ENCODE peak calls at places on chromosomes 4 and X, in ten cellular contexts. One of them, this sample, is unnamed.

GRCh38 chr4:98838977-98839618 is 89.8 kb downstream of the EIF4E start:
- DNase-seq in K562: peak; percentile 24
- DNase-seq in ovary: no peak
- DNase-seq in suprapubic skin: no peak
- DNase-seq in HepG2: no peak
- DNase-seq in upper lobe of left lung: no peak
- DNase-seq in tibial nerve: no peak
- DNase-seq in stomach: no peak
- DNase-seq in A549: no peak
- DNase-seq in transverse colon: no peak
- DNase-seq in this sample: peak; percentile 29

GRCh38 chr4:1842993-1843448 is 12.9 kb downstream of the LETM1 start:
- DNase-seq in ovary: peak; percentile 30
- DNase-seq in upper lobe of left lung: no peak
- DNase-seq in stomach: no peak
- DNase-seq in A549: no peak
- DNase-seq in HepG2: no peak
- DNase-seq in transverse colon: no peak
- DNase-seq in K562: no peak
- DNase-seq in tibial nerve: no peak
- DNase-seq in suprapubic skin: no peak
- DNase-seq in this sample: no peak

GRCh38 chr4:176256921-176257320 is 12.1 kb downstream of the ASB5 start:
- DNase-seq in suprapubic skin: no peak
- DNase-seq in ovary: no peak
- DNase-seq in transverse colon: no peak
- DNase-seq in tibial nerve: no peak
- DNase-seq in stomach: no peak
- DNase-seq in HepG2: no peak
- DNase-seq in upper lobe of left lung: no peak
- DNase-seq in A549: no peak
- DNase-seq in K562: no peak
- DNase-seq in this sample: no peak

GRCh38 chr4:77052352-77052751 is 23.4 kb downstream of the CCNI start:
- DNase-seq in stomach: peak; percentile 64
- DNase-seq in transverse colon: peak; percentile 71
- DNase-seq in K562: peak; percentile 52
- DNase-seq in tibial nerve: no peak
- DNase-seq in ovary: no peak
- DNase-seq in suprapubic skin: no peak
- DNase-seq in A549: peak; percentile 38
- DNase-seq in upper lobe of left lung: peak; percentile 34
- DNase-seq in HepG2: peak; percentile 35
- DNase-seq in this sample: no peak

GRCh38 chrX:136204571-136204970 is 46.6 kb downstream of the MAP7D3 start:
- DNase-seq in A549: peak; percentile 61
- DNase-seq in suprapubic skin: peak; percentile 76
- DNase-seq in tibial nerve: no peak
- DNase-seq in K562: no peak
- DNase-seq in upper lobe of left lung: no peak
- DNase-seq in transverse colon: peak; percentile 62
- DNase-seq in HepG2: no peak
- DNase-seq in ovary: no peak
- DNase-seq in stomach: no peak
- DNase-seq in this sample: no peak

GRCh38 chrX:131802836-131803626 is 220.1 kb upstream of the STK26 start:
- DNase-seq in tibial nerve: no peak
- DNase-seq in HepG2: no peak
- DNase-seq in suprapubic skin: no peak
- DNase-seq in upper lobe of left lung: peak; percentile 65
- DNase-seq in A549: peak; percentile 69
- DNase-seq in stomach: peak; percentile 78
- DNase-seq in transverse colon: peak; percentile 84
- DNase-seq in ovary: peak; percentile 83
- DNase-seq in K562: peak; percentile 38
- DNase-seq in this sample: no peak

GRCh38 chrX:115177941-115178340 is 11.3 kb upstream of the RBMXL3 start:
- DNase-seq in K562: no peak
- DNase-seq in upper lobe of left lung: no peak
- DNase-seq in transverse colon: no peak
- DNase-seq in stomach: no peak
- DNase-seq in A549: no peak
- DNase-seq in tibial nerve: no peak
- DNase-seq in suprapubic skin: no peak
- DNase-seq in HepG2: no peak
- DNase-seq in ovary: no peak
- DNase-seq in this sample: no peak

GRCh38 chr4:38871593-38871992 is 4.0 kb downstream of the FAM114A1 start:
- DNase-seq in A549: no peak
- DNase-seq in upper lobe of left lung: no peak
- DNase-seq in stomach: no peak
- DNase-seq in transverse colon: no peak
- DNase-seq in tibial nerve: no peak
- DNase-seq in K562: no peak
- DNase-seq in HepG2: no peak
- DNase-seq in suprapubic skin: no peak
- DNase-seq in ovary: no peak
- DNase-seq in this sample: no peak

GRCh38 chr4:24063771-24064170 is 173.9 kb upstream of the PPARGC1A start:
- DNase-seq in stomach: no peak
- DNase-seq in ovary: no peak
- DNase-seq in HepG2: no peak
- DNase-seq in A549: no peak
- DNase-seq in K562: no peak
- DNase-seq in upper lobe of left lung: no peak
- DNase-seq in tibial nerve: no peak
- DNase-seq in transverse colon: no peak
- DNase-seq in suprapubic skin: no peak
- DNase-seq in this sample: no peak

GRCh38 chr4:98557497-98557896 is 100.9 kb downstream of the TSPAN5 start:
- DNase-seq in stomach: no peak
- DNase-seq in HepG2: no peak
- DNase-seq in tibial nerve: no peak
- DNase-seq in ovary: no peak
- DNase-seq in transverse colon: no peak
- DNase-seq in K562: no peak
- DNase-seq in suprapubic skin: no peak
- DNase-seq in A549: peak; percentile 52
- DNase-seq in upper lobe of left lung: peak; percentile 44
- DNase-seq in this sample: no peak

GRCh38 chr4:112732142-112732541 is 95.2 kb downstream of the LARP7 start:
- DNase-seq in A549: no peak
- DNase-seq in ovary: no peak
- DNase-seq in HepG2: no peak
- DNase-seq in tibial nerve: no peak
- DNase-seq in stomach: no peak
- DNase-seq in transverse colon: no peak
- DNase-seq in suprapubic skin: no peak
- DNase-seq in K562: no peak
- DNase-seq in upper lobe of left lung: no peak
- DNase-seq in this sample: peak; percentile 4

GRCh38 chrX:103879339-103879738 is 47.3 kb upstream of the RAB9B start:
- DNase-seq in A549: no peak
- DNase-seq in stomach: no peak
- DNase-seq in ovary: no peak
- DNase-seq in K562: no peak
- DNase-seq in tibial nerve: no peak
- DNase-seq in suprapubic skin: no peak
- DNase-seq in HepG2: no peak
- DNase-seq in transverse colon: no peak
- DNase-seq in upper lobe of left lung: no peak
- DNase-seq in this sample: no peak

GRCh38 chr4:80156410-80156809 is 40.9 kb upstream of the PRDM8 start:
- DNase-seq in transverse colon: no peak
- DNase-seq in ovary: no peak
- DNase-seq in stomach: no peak
- DNase-seq in K562: no peak
- DNase-seq in suprapubic skin: no peak
- DNase-seq in upper lobe of left lung: no peak
- DNase-seq in HepG2: no peak
- DNase-seq in A549: no peak
- DNase-seq in tibial nerve: no peak
- DNase-seq in this sample: no peak

GRCh38 chrX:34656467-34656841 is 631 bp downstream of the TMEM47 start:
- DNase-seq in upper lobe of left lung: no peak
- DNase-seq in ovary: peak; percentile 16
- DNase-seq in stomach: no peak
- DNase-seq in K562: no peak
- DNase-seq in suprapubic skin: peak; percentile 59
- DNase-seq in A549: no peak
- DNase-seq in tibial nerve: no peak
- DNase-seq in transverse colon: no peak
- DNase-seq in HepG2: no peak
- DNase-seq in this sample: no peak

GRCh38 chr4:174222266-174222872 is 61.1 kb downstream of the FBXO8 start:
- DNase-seq in tibial nerve: no peak
- DNase-seq in upper lobe of left lung: no peak
- DNase-seq in A549: peak; percentile 28
- DNase-seq in transverse colon: no peak
- DNase-seq in K562: no peak
- DNase-seq in stomach: no peak
- DNase-seq in HepG2: peak; percentile 16
- DNase-seq in suprapubic skin: no peak
- DNase-seq in ovary: no peak
- DNase-seq in this sample: no peak

GRCh38 chr4:174224550-174224949 is 58.9 kb downstream of the FBXO8 start:
- DNase-seq in K562: no peak
- DNase-seq in HepG2: no peak
- DNase-seq in A549: no peak
- DNase-seq in stomach: no peak
- DNase-seq in suprapubic skin: no peak
- DNase-seq in ovary: no peak
- DNase-seq in tibial nerve: no peak
- DNase-seq in transverse colon: no peak
- DNase-seq in upper lobe of left lung: no peak
- DNase-seq in this sample: no peak

GRCh38 chr4:174228988-174229387 is 54.5 kb downstream of the FBXO8 start:
- DNase-seq in stomach: no peak
- DNase-seq in A549: no peak
- DNase-seq in suprapubic skin: no peak
- DNase-seq in ovary: no peak
- DNase-seq in K562: no peak
- DNase-seq in tibial nerve: no peak
- DNase-seq in transverse colon: no peak
- DNase-seq in upper lobe of left lung: no peak
- DNase-seq in HepG2: no peak
- DNase-seq in this sample: no peak

GRCh38 chr4:174230148-174230547 is 53.3 kb downstream of the FBXO8 start:
- DNase-seq in K562: no peak
- DNase-seq in HepG2: no peak
- DNase-seq in upper lobe of left lung: no peak
- DNase-seq in transverse colon: no peak
- DNase-seq in ovary: no peak
- DNase-seq in stomach: no peak
- DNase-seq in suprapubic skin: no peak
- DNase-seq in A549: no peak
- DNase-seq in tibial nerve: no peak
- DNase-seq in this sample: no peak

GRCh38 chr4:174225247-174226054 is 58.0 kb downstream of the FBXO8 start:
- DNase-seq in upper lobe of left lung: no peak
- DNase-seq in suprapubic skin: no peak
- DNase-seq in K562: no peak
- DNase-seq in ovary: no peak
- DNase-seq in stomach: no peak
- DNase-seq in transverse colon: no peak
- DNase-seq in tibial nerve: no peak
- DNase-seq in A549: no peak
- DNase-seq in HepG2: no peak
- DNase-seq in this sample: no peak
- TF ChIP-seq POLR2A in upper lobe of left lung: no peak
- TF ChIP-seq POLR2A in suprapubic skin: no peak
- TF ChIP-seq POLR2A in K562: no peak
- TF ChIP-seq POLR2A in ovary: no peak
- TF ChIP-seq POLR2A in stomach: no peak
- TF ChIP-seq POLR2A in transverse colon: no peak
- TF ChIP-seq POLR2A in tibial nerve: no peak
- TF ChIP-seq POLR2A in A549: no peak
- TF ChIP-seq POLR2A in HepG2: no peak
- TF ChIP-seq POLR2A in this sample: no peak

DNA sequence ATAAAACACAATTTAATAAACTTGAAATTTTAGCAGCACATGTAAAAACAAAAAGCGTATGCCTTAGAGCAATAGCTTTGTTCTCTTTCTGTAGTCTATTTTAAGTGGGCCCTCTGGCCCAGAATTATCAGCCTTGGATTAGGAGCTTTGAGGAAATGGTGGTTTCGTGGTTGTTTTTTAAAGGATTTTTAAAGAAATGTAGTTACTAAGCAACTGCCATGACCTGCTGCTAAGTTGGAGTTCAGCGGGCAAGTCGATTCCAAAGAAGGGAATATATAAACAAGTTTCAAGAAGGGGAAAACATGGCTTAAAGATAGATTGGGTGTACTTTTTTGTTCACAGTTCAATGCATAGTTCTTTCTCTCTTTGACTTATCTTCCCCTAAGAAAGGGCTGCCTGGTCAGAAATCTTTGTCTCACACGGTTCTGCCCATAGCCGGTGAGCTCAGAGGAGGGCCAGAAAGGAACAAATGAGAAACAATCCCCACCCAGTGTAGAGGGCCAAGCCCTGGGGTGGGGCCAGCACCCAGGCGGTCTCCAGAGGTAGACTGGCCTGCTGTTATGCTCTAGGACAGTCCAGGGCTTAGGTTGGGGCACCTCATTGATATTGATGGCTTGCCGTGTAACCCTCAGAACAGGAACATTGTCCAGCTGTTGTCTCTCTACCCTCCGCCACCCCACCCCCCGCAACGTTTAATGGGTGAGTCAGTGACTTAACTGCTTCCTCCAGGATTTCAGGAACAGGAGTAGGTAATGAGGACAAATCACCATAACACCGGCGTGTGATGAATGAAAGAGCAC is 32.5 kb downstream of the DLG3 start:
- DNase-seq in HepG2: no peak
- DNase-seq in upper lobe of left lung: peak; percentile 42
- DNase-seq in A549: peak; percentile 53
- DNase-seq in suprapubic skin: no peak
- DNase-seq in stomach: peak; percentile 39
- DNase-seq in tibial nerve: no peak
- DNase-seq in K562: no peak
- DNase-seq in ovary: peak; percentile 54
- DNase-seq in transverse colon: peak; percentile 78
- DNase-seq in this sample: no peak
- TF ChIP-seq EP300 in HepG2: no peak
- TF ChIP-seq EP300 in upper lobe of left lung: no peak
- TF ChIP-seq EP300 in A549: no peak
- TF ChIP-seq EP300 in suprapubic skin: no peak
- TF ChIP-seq EP300 in stomach: no peak
- TF ChIP-seq EP300 in tibial nerve: no peak
- TF ChIP-seq EP300 in K562: no peak
- TF ChIP-seq EP300 in ovary: no peak
- TF ChIP-seq EP300 in transverse colon: no peak
- TF ChIP-seq EP300 in this sample: no peak

GRCh38 chrX:68498508-68499379 is at the start of gene YIPF6:
- DNase-seq in A549: peak; percentile 85
- DNase-seq in stomach: peak; percentile 79
- DNase-seq in HepG2: peak; percentile 55
- DNase-seq in K562: peak; percentile 74
- DNase-seq in tibial nerve: peak; percentile 47
- DNase-seq in suprapubic skin: peak; percentile 85
- DNase-seq in ovary: peak; percentile 71
- DNase-seq in transverse colon: peak; percentile 83
- DNase-seq in upper lobe of left lung: peak; percentile 79
- DNase-seq in this sample: peak; percentile 88
- TF ChIP-seq POLR2A in A549: peak; percentile 97
- TF ChIP-seq POLR2A in stomach: no peak
- TF ChIP-seq POLR2A in HepG2: peak; percentile 94
- TF ChIP-seq POLR2A in K562: peak; percentile 97
- TF ChIP-seq POLR2A in tibial nerve: peak; percentile 46
- TF ChIP-seq POLR2A in suprapubic skin: peak; percentile 80
- TF ChIP-seq POLR2A in ovary: peak; percentile 72
- TF ChIP-seq POLR2A in transverse colon: peak; percentile 87
- TF ChIP-seq POLR2A in upper lobe of left lung: peak; percentile 66
- TF ChIP-seq POLR2A in this sample: peak; percentile 28

GRCh38 chr4:141016117-141016798 is 117.0 kb downstream of the RNF150 start:
- DNase-seq in HepG2: no peak
- DNase-seq in tibial nerve: no peak
- DNase-seq in stomach: no peak
- DNase-seq in K562: no peak
- DNase-seq in suprapubic skin: no peak
- DNase-seq in ovary: no peak
- DNase-seq in transverse colon: no peak
- DNase-seq in A549: no peak
- DNase-seq in upper lobe of left lung: no peak
- DNase-seq in this sample: no peak
- TF ChIP-seq EP300 in HepG2: no peak
- TF ChIP-seq EP300 in tibial nerve: no peak
- TF ChIP-seq EP300 in stomach: no peak
- TF ChIP-seq EP300 in K562: no peak
- TF ChIP-seq EP300 in suprapubic skin: no peak
- TF ChIP-seq EP300 in ovary: no peak
- TF ChIP-seq EP300 in transverse colon: no peak
- TF ChIP-seq EP300 in A549: no peak
- TF ChIP-seq EP300 in upper lobe of left lung: no peak
- TF ChIP-seq EP300 in this sample: no peak